ENCODE peak calls at places on chromosomes 7 and 10, in eight cellular contexts. J, Y, V, U, E, S, O and H are unnamed samples.

GRCh38 chr10:70538731-70539338 is 60.3 kb downstream of the PALD1 start:
- DNase-seq in J (no peak), Y (no peak), V (no peak), U (no peak), E (no peak), S (no peak), O (no peak), H (no peak)

GRCh38 chr7:116317907-116318306 is 107.6 kb downstream of the TES start:
- DNase-seq in J (no peak), Y (no peak), V (no peak), U (no peak), E (peak; percentile 49), S (no peak), O (no peak), H (no peak)

GRCh38 chr10:13685885-13686284 is 99.1 kb downstream of the PRPF18 start:
- DNase-seq in J (no peak), Y (no peak), V (no peak), U (no peak), E (no peak), S (no peak), O (no peak), H (no peak)

GRCh38 chr7:94183289-94183749 is 179.2 kb upstream of the BET1 start:
- DNase-seq in J (no peak), Y (no peak), V (peak; percentile 99), U (no peak), E (peak; percentile 100), S (no peak), O (no peak), H (no peak)

GRCh38 chr7:127751062-127751722 is 99.2 kb downstream of the SND1 start:
- DNase-seq in J (no peak), Y (no peak), V (peak; percentile 89), U (no peak), E (peak; percentile 25), S (no peak), O (no peak), H (no peak)

GRCh38 chr10:84613336-84614021 is 285.1 kb downstream of the CCSER2 start:
- DNase-seq in J (no peak), Y (no peak), V (peak; percentile 32), U (peak; percentile 71), E (peak; percentile 5), S (no peak), O (no peak), H (no peak)

GRCh38 chr7:151809156-151809863 is 67.6 kb downstream of the PRKAG2 start:
- DNase-seq in J (no peak), Y (no peak), V (no peak), U (peak; percentile 48), E (no peak), S (no peak), O (no peak), H (no peak)

GRCh38 chr10:93680414-93681047 is 21.9 kb downstream of the FRA10AC1 start:
- DNase-seq in J (no peak), Y (no peak), V (peak; percentile 52), U (no peak), E (peak; percentile 48), S (no peak), O (no peak), H (no peak)

GRCh38 chr7:149293946-149294640 is 32.1 kb downstream of the ZNF783 start:
- DNase-seq in J (no peak), Y (no peak), V (no peak), U (peak; percentile 48), E (no peak), S (no peak), O (no peak), H (no peak)

GRCh38 chr7:93817561-93817960 is 73.0 kb downstream of the TFPI2 start:
- DNase-seq in J (no peak), Y (no peak), V (peak; percentile 70), U (no peak), E (no peak), S (no peak), O (no peak), H (no peak)

GRCh38 chr7:85184599-85185354 is 2.1 kb downstream of the SEMA3D start:
- DNase-seq in J (peak; percentile 9), Y (no peak), V (peak; percentile 20), U (peak; percentile 58), E (no peak), S (no peak), O (no peak), H (peak; percentile 44)

GRCh38 chr10:43970747-43971146 is 322.1 kb upstream of the ZNF32 start:
- DNase-seq in J (no peak), Y (no peak), V (no peak), U (no peak), E (no peak), S (no peak), O (no peak), H (no peak)

GRCh38 chr7:140004672-140005071 is 58.1 kb downstream of the PARP12 start:
- DNase-seq in J (no peak), Y (no peak), V (no peak), U (peak; percentile 40), E (no peak), S (no peak), O (no peak), H (no peak)

DNA sequence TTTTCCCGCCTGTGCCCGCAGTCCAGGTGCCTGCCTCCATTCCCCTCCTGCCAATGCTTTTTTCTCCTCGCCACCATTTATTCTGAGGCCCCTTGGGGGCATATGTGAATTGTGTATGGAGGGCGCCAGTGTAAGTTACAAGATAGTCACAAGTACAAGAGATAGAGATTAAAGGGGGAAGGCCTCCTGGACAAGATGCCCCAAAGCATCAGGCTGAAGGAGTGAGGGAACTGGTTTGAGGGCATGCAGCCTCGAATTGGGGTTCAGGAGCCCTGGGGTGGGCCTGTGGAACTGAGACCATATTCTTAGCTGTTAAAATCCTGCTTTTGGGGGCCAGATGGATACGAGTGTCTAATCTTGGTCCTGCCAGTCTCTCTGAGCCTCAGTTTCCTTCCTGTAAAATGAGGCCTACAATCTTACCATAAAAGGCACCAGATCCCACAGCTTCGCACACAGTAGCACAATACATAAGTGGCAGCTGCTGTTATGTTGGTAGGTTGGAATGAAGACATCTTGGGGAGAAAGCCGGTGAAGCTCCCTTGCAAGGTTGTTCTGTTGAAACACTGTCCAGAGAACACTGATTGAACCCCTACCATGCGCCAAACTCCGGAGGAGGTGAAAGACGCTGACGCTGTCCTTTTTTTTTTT is 545 bp upstream of the COMTD1 start:
- DNase-seq in J (no peak), Y (no peak), V (no peak), U (no peak), E (no peak), S (no peak), O (no peak), H (no peak)
- TF ChIP-seq CTCF in J (no peak), Y (peak; percentile 65), V (no peak), U (no peak), E (no peak), S (no peak), O (peak; percentile 70), H (no peak)

GRCh38 chr10:73167557-73168485 is at the start of the genes ECD and FAM149B1:
- DNase-seq in J (peak; percentile 86), Y (peak; percentile 95), V (peak; percentile 93), U (peak; percentile 97), E (peak; percentile 97), S (peak; percentile 91), O (peak; percentile 97), H (peak; percentile 81)
- TF ChIP-seq CTCF in J (peak; percentile 13), Y (no peak), V (no peak), U (peak; percentile 11), E (peak; percentile 9), S (no peak), O (peak; percentile 43), H (no peak)

DNA sequence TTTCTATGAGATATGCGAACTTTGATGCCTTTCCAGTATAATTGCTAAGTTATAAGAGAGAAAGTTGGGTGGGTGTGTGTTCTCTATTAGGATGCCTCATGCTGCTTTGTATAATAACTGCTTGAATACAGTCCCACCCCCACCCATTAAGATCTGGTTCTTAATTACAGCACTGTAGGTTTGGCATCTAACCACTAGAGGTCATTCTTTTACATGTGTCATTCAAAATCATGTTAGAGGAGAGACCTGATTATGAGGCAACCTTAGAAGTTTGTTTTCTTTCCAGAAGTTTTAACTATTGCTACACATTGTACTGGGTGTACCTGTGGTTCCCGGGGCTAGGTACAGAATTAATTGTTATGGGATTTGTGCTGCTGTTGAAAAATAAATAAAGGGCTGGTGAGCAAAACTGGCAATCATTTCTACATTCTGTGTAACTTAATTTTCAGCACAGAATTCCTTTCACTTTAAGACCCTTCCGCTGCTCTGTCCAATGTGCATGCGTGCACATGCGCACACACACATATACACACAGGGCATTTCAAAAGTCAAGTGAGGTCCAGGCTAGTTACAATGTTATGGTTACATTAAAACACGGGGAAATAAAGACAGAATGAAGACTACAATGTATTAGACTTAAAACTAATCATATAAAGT is 1156.3 kb downstream of the SORCS3 start:
- DNase-seq in J (no peak), Y (no peak), V (peak; percentile 8), U (no peak), E (peak; percentile 11), S (no peak), O (no peak), H (no peak)
- TF ChIP-seq CTCF in J (no peak), Y (no peak), V (peak; percentile 20), U (peak; percentile 49), E (peak; percentile 18), S (peak; percentile 40), O (peak; percentile 40), H (no peak)

GRCh38 chr7:18760046-18760445 is 264.5 kb downstream of the HDAC9 start:
- DNase-seq in J (no peak), Y (no peak), V (no peak), U (no peak), E (no peak), S (no peak), O (no peak), H (no peak)

GRCh38 chr7:18755793-18756192 is 260.2 kb downstream of the HDAC9 start:
- DNase-seq in J (no peak), Y (no peak), V (no peak), U (no peak), E (no peak), S (no peak), O (no peak), H (no peak)

GRCh38 chr7:18753972-18754610 is 258.5 kb downstream of the HDAC9 start:
- DNase-seq in J (no peak), Y (no peak), V (peak; percentile 95), U (no peak), E (peak; percentile 67), S (no peak), O (no peak), H (no peak)

GRCh38 chr7:18756378-18757050 is 261.0 kb downstream of the HDAC9 start:
- DNase-seq in J (no peak), Y (no peak), V (no peak), U (no peak), E (no peak), S (no peak), O (no peak), H (no peak)

GRCh38 chr7:18754766-18755165 is 259.2 kb downstream of the HDAC9 start:
- DNase-seq in J (no peak), Y (no peak), V (peak; percentile 74), U (no peak), E (peak; percentile 28), S (no peak), O (no peak), H (no peak)
- TF ChIP-seq CTCF in J (no peak), Y (no peak), V (no peak), U (no peak), E (no peak), S (no peak), O (no peak), H (no peak)